ENCODE peak calls at places on chromosomes 1 and 21, in four cellular contexts. T is endothelial cell of umbilical vein, K is K562, B is GM12878. X is an unnamed sample.

GRCh38 chr1:27536767-27537166 is 46.8 kb upstream of the WASF2 start:
- DNase-seq in K (no peak), B (no peak), T (no peak), X (peak)

GRCh38 chr1:74502858-74503257 is 9.6 kb downstream of the LRRC53 start:
- DNase-seq in T (no peak), K (no peak), B (no peak), X (no peak)

GRCh38 chr1:56404066-56404465 is 175.3 kb downstream of the PLPP3 start:
- DNase-seq in B (no peak), T (no peak), K (no peak), X (no peak)

GRCh38 chr1:47710075-47711071 is 272.5 kb downstream of the FOXD2 start:
- DNase-seq in B (no peak), T (peak), K (peak), X (peak)

GRCh38 chr1:201933840-201934430 is 12.4 kb downstream of the LMOD1 start:
- DNase-seq in T (no peak), B (no peak), K (no peak), X (peak)

GRCh38 chr1:182062223-182062622 is 711 bp upstream of the ZNF648 start:
- DNase-seq in B (no peak), K (no peak), T (no peak), X (no peak)

GRCh38 chr1:240691521-240692338 is 79.8 kb upstream of the GREM2 start:
- DNase-seq in B (no peak), K (no peak), T (no peak), X (peak)

GRCh38 chr1:179205284-179205683 is 24.2 kb downstream of the ABL2 start:
- DNase-seq in T (no peak), B (no peak), K (no peak), X (no peak)

GRCh38 chr1:22043175-22043769 is 9.2 kb upstream of the CDC42 start:
- DNase-seq in T (no peak), K (no peak), B (no peak), X (no peak)

GRCh38 chr1:108079550-108079949 is 114.6 kb upstream of the VAV3 start:
- DNase-seq in K (peak), B (no peak), T (no peak), X (no peak)

GRCh38 chr1:17438977-17439249 is 564 bp downstream of the RCC2 start:
- DNase-seq in B (no peak), K (no peak), T (no peak), X (no peak)

GRCh38 chr1:203796223-203796747 is 862 bp downstream of the ZBED6 start:
- DNase-seq in T (peak), B (peak), K (no peak), X (peak)

GRCh38 chr1:22665752-22666151 is 12.7 kb downstream of the C1QB start:
- DNase-seq in T (peak), K (peak), B (no peak), X (peak)

GRCh38 chr1:235532350-235532749 is 28.1 kb upstream of the B3GALNT2 start:
- DNase-seq in T (no peak), K (no peak), B (no peak), X (peak)

GRCh38 chr1:66752671-66753371 is 562 bp downstream of the DYNLT5 start:
- DNase-seq in K (no peak), B (no peak), T (peak), X (no peak)

GRCh38 chr1:241614572-241614971 is 25.6 kb downstream of the CHML start:
- DNase-seq in B (no peak), K (no peak), T (no peak), X (no peak)

GRCh38 chr1:226798427-226799411 is 59.6 kb upstream of the ITPKB start:
- DNase-seq in B (peak), T (peak), K (peak), X (no peak)

GRCh38 chr1:228151526-228151925 is 1.8 kb downstream of the GJC2 start:
- DNase-seq in K (no peak), T (no peak), B (no peak), X (no peak)

GRCh38 chr1:22332795-22333499 is 118.7 kb upstream of the ZBTB40 start:
- DNase-seq in B (peak), T (no peak), K (no peak), X (no peak)

GRCh38 chr1:207284209-207284892 is 37.1 kb upstream of the CD55 start:
- DNase-seq in B (no peak), T (peak), K (no peak), X (peak)

GRCh38 chr21:41957991-41958766 is 4.4 kb upstream of the C2CD2 start:
- DNase-seq in K (peak), B (no peak), T (peak), X (peak)

GRCh38 chr1:228307218-228308023 is 99.2 kb downstream of the TRIM11 start:
- DNase-seq in T (no peak), K (no peak), B (no peak), X (no peak)

GRCh38 chr1:201356701-201357100 is 20.8 kb downstream of the TNNT2 start:
- DNase-seq in T (no peak), B (no peak), K (no peak), X (no peak)

GRCh38 chr1:93581917-93582850 is 99.5 kb downstream of the BCAR3 start:
- DNase-seq in B (no peak), T (no peak), K (no peak), X (no peak)

GRCh38 chr1:31715873-31716220 is 12.0 kb upstream of the COL16A1 start:
- DNase-seq in T (peak), B (no peak), K (no peak), X (no peak)

GRCh38 chr1:228500143-228500736 is 13.1 kb downstream of the RNF187 start:
- DNase-seq in K (no peak), B (no peak), T (no peak), X (no peak)

GRCh38 chr1:228334226-228334935 is 72.3 kb downstream of the TRIM11 start:
- DNase-seq in T (no peak), B (no peak), K (no peak), X (no peak)

GRCh38 chr1:96842215-96842614 is 120.6 kb downstream of the PTBP2 start:
- DNase-seq in K (no peak), T (no peak), B (no peak), X (peak)

GRCh38 chr1:10779841-10780240 is 16.6 kb downstream of the CASZ1 start:
- DNase-seq in K (no peak), B (no peak), T (no peak), X (no peak)

GRCh38 chr1:27360159-27361043 is 6.4 kb downstream of the MAP3K6 start:
- DNase-seq in K (peak), T (no peak), B (no peak), X (no peak)

GRCh38 chr1:183148599-183148998 is 37.5 kb upstream of the LAMC2 start:
- DNase-seq in K (no peak), B (no peak), T (no peak), X (peak)

GRCh38 chr1:95127380-95127779 is 10.2 kb downstream of the TLCD4 start:
- DNase-seq in K (no peak), T (no peak), B (no peak), X (no peak)

GRCh38 chr1:95124342-95124741 is 7.2 kb downstream of the TLCD4 start:
- DNase-seq in K (no peak), B (no peak), T (no peak), X (no peak)

GRCh38 chr1:95122151-95122697 is 5.1 kb downstream of the TLCD4 start:
- DNase-seq in B (no peak), K (no peak), T (no peak), X (no peak)

GRCh38 chr1:95126846-95127245 is 9.7 kb downstream of the TLCD4 start:
- DNase-seq in B (no peak), K (no peak), T (no peak), X (no peak)

GRCh38 chr1:95126366-95126765 is 9.2 kb downstream of the TLCD4 start:
- DNase-seq in T (no peak), K (no peak), B (no peak), X (no peak)
- TF ChIP-seq FOS in T (no peak), K (no peak), B (no peak), X (no peak)

DNA sequence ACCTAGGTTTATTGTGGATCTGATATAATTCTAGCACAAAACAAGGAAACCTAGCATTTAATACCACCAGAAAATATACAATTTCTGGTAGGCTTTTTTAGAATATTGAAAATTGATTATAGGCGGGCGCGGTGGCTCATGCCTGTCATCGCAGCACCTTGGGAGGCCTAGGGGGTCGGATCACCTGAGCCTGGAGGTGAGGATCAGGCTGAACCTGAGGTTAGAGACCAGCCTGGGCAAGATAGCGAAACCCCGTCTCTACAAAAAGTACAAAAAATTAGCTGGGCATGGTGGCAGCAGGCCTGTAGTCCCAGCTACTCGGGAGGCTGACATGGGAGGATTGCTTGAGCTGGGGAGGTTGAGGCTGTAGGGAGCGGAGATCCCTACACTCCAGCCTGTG is 948 bp upstream of the COP1 start:
- DNase-seq in B (no peak), K (no peak), T (no peak), X (no peak)
- H3K9ac ChIP-seq in B (peak), K (peak), T (peak), X (peak)

GRCh38 chr1:119631433-119632102 is 16.5 kb downstream of the ZNF697 start:
- DNase-seq in T (peak), B (no peak), K (peak), X (peak)
- TF ChIP-seq FOS in T (no peak), B (no peak), K (no peak), X (no peak)

DNA sequence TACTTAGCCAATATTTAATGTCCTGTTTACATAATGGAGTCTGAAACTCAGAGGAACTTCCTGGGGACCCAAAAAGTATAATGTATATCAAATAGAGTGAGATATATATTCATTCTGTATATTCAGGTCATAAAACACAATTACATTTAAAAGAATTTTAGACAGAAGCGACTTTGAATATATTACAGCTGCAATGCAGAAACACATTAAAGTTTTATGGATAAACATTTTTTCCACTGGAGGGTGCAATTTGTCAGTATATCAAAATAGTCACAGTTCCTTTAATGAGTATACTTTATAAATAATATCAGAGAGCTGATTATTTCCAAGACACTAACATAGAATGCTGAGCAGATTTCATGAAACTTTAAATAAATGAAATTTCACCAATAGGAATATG is 43.9 kb upstream of the CRB1 start:
- DNase-seq in B (no peak), T (no peak), K (no peak), X (no peak)
- H3K9ac ChIP-seq in B (no peak), T (no peak), K (no peak), X (no peak)